ENCODE peak calls at places on chromosome 17, in nine cellular contexts. B is BJ; F is cardiac fibroblast; M is endothelial cell of umbilical vein; Q is GM06990; C is psoas muscle; N is colonic mucosa; Y is CD8-positive, alpha-beta memory T cell; U is mucosa of descending colon. I is an unnamed sample.

GRCh38 chr17:7466644-7467341 is 12.6 kb downstream of the ZBTB4 start:
- DNase-seq in M (peak; percentile 53), B (no peak), Q (no peak), C (peak; percentile 83), F (peak; percentile 92), Y (no peak), N (peak; percentile 36), U (no peak), I (no peak)

GRCh38 chr17:31917065-31917529 is 15.6 kb upstream of the UTP6 start:
- DNase-seq in Q (peak; percentile 13), N (no peak), B (no peak), C (no peak), M (no peak), Y (no peak), U (peak; percentile 32), F (no peak), I (no peak)

GRCh38 chr17:64780096-64781012 is 118.2 kb upstream of the SMURF2 start:
- DNase-seq in C (peak; percentile 54), Y (peak; percentile 77), Q (peak; percentile 59), F (peak; percentile 12), N (peak; percentile 93), M (peak; percentile 49), U (peak; percentile 92), B (no peak), I (peak; percentile 89)

GRCh38 chr17:70307430-70307829 is 138.1 kb downstream of the KCNJ2 start:
- DNase-seq in C (no peak), U (no peak), F (peak; percentile 58), Q (no peak), M (no peak), N (no peak), B (no peak), Y (no peak), I (no peak)

GRCh38 chr17:72555052-72555451 is 434.2 kb downstream of the SOX9 start:
- DNase-seq in B (no peak), Q (no peak), N (no peak), U (no peak), C (no peak), M (no peak), F (no peak), Y (no peak), I (no peak)

GRCh38 chr17:10265100-10265810 is 66.8 kb upstream of the GAS7 start:
- DNase-seq in C (no peak), U (no peak), B (peak; percentile 65), Y (no peak), F (no peak), N (no peak), Q (no peak), M (no peak), I (no peak)

GRCh38 chr17:57294629-57295501 is 38.5 kb downstream of the MSI2 start:
- DNase-seq in F (no peak), Q (no peak), U (no peak), C (peak; percentile 59), N (no peak), B (no peak), M (peak; percentile 4), Y (no peak), I (no peak)

GRCh38 chr17:36535669-36536081 is 888 bp downstream of the PIGW start:
- DNase-seq in C (no peak), F (no peak), N (no peak), Q (no peak), B (no peak), Y (no peak), M (peak; percentile 9), U (no peak), I (no peak)

GRCh38 chr17:30372755-30373154 is 6.0 kb upstream of the CPD start:
- DNase-seq in Y (no peak), M (no peak), C (no peak), Q (no peak), F (peak; percentile 55), B (no peak), N (no peak), U (no peak), I (no peak)

GRCh38 chr17:81315170-81315884 is 20.2 kb upstream of the SLC38A10 start:
- DNase-seq in M (no peak), B (no peak), C (peak; percentile 31), N (no peak), Q (no peak), F (no peak), U (no peak), Y (no peak), I (no peak)

GRCh38 chr17:59786536-59787319 is 79.3 kb downstream of the VMP1 start:
- DNase-seq in N (peak; percentile 83), F (peak; percentile 100), Q (peak; percentile 84), C (no peak), Y (peak; percentile 65), B (peak; percentile 99), U (no peak), M (peak; percentile 98), I (peak; percentile 86)

GRCh38 chr17:80270836-80271235 is 10.2 kb downstream of the RNF213 start:
- DNase-seq in B (no peak), N (no peak), F (peak; percentile 45), Y (peak; percentile 20), M (no peak), U (no peak), C (no peak), Q (no peak), I (no peak)

DNA sequence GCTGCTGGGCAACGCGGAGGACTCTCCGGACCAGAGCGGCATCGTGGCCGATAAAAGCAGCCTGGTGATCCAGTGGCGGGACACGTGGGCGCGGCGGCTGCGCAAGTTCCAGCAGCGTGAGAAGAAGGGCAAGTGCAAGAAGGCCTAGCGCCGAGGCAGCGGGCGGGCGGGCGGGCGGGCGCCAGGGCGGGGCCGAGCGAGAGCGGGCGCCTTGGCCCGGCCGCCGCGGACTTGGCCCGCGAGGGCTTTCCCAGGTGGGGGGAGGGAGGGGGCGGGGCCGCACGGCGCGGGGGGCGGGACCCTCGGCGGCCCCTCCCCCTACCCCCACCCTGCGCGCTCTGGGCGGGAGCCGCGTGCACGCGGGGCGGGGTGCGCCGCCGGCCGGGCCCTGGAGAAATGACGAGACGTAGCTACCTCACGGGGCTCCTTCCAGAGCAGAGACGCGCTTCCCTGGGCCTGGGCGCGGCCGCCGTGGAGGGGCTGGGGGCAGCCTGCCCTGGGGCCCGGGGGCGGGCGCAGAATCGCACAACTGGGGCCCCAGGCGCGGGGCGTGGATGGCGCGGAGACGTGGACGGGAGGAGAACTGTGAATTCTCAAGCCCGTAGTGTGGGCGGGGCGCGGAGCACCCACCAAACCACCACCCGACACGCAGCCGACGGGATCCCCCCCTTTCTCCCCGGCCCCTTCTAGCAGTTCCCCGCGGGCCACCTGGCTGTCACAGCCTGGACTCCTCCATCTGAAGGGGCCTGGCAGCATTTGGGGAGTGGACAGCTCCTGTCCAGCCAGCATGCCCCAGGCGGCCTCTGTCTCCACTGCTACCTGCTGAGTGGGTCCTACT is 218.7 kb downstream of the NTN1 start:
- DNase-seq in B (no peak), Q (peak; percentile 66), N (peak; percentile 79), M (peak; percentile 37), Y (peak; percentile 69), F (peak; percentile 65), U (peak; percentile 87), C (peak; percentile 82), I (peak; percentile 80)
- H3K4me3 ChIP-seq in B (peak overlapping the region; percentile 27), Q (peak overlapping the region; percentile 43), N (peak overlapping the region; percentile 50), M (peak overlapping the region; percentile 28), Y (peak overlapping the region; percentile 70), F (peak overlapping the region; percentile 40), U (no peak overlapping the region), C (peak overlapping the region; percentile 72), I (no peak overlapping the region)

GRCh38 chr17:83077411-83077810 is 2.0 kb upstream of the METRNL start:
- DNase-seq in Q (no peak), M (no peak), F (no peak), N (no peak), Y (no peak), U (no peak), B (no peak), C (no peak), I (no peak)
- H3K4me3 ChIP-seq in Q (no peak overlapping the region), M (no peak overlapping the region), F (no peak overlapping the region), N (no peak overlapping the region), Y (no peak overlapping the region), U (no peak overlapping the region), B (no peak overlapping the region), C (no peak overlapping the region), I (no peak overlapping the region)

DNA sequence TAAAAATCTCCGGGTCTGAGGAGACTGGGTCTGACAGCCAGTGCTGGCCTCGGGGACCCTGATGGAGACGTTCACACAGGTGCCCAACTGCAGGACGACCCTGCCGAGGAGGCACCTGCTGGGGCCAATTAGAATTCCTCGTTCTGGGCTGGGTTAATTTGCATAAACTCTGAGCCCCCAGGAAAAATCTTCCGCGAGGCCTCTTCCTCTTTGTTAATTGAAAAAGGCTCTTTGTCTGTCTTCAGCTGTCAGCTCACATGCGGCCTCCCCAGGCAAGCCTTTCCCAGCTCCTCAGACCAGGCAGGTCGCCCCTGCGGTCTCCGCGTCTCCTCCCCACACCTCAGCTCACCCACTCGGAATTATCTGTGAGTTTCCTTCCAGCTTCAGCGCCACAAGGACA is 400.2 kb downstream of the SEC14L1 start:
- DNase-seq in C (no peak), F (no peak), Y (no peak), N (no peak), Q (no peak), U (no peak), M (no peak), B (no peak), I (no peak)
- H3K4me3 ChIP-seq in C (no peak overlapping the region), F (no peak overlapping the region), Y (no peak overlapping the region), N (no peak overlapping the region), Q (no peak overlapping the region), U (no peak overlapping the region), M (no peak overlapping the region), B (no peak overlapping the region), I (no peak overlapping the region)

GRCh38 chr17:50934672-50935200 is 68.6 kb upstream of the TOB1 start:
- DNase-seq in N (no peak), M (no peak), Q (no peak), U (peak; percentile 27), Y (no peak), C (no peak), F (no peak), B (no peak), I (no peak)

GRCh38 chr17:50935201-50936124 is 69.3 kb upstream of the TOB1 start:
- DNase-seq in U (peak; percentile 73), C (peak; percentile 88), M (no peak), Y (no peak), N (no peak), B (no peak), Q (no peak), F (no peak), I (no peak)

GRCh38 chr17:50934161-50934560 is 68.0 kb upstream of the TOB1 start:
- DNase-seq in B (no peak), U (no peak), N (no peak), Y (no peak), Q (no peak), C (no peak), F (no peak), M (no peak), I (no peak)

GRCh38 chr17:50931003-50931878 is 65.1 kb upstream of the TOB1 start:
- DNase-seq in Y (peak; percentile 30), C (peak; percentile 88), F (peak; percentile 83), B (no peak), U (peak; percentile 85), N (peak; percentile 77), Q (peak; percentile 75), M (peak; percentile 82), I (peak; percentile 61)

GRCh38 chr17:50932584-50932901 is 66.4 kb upstream of the TOB1 start:
- DNase-seq in C (no peak), M (no peak), Y (no peak), F (no peak), N (no peak), Q (no peak), B (no peak), U (no peak), I (no peak)
- H3K4me3 ChIP-seq in C (peak overlapping the region; percentile 64), M (no peak overlapping the region), Y (no peak overlapping the region), F (no peak overlapping the region), N (no peak overlapping the region), Q (no peak overlapping the region), B (no peak overlapping the region), U (no peak overlapping the region), I (no peak overlapping the region)

GRCh38 chr17:42566215-42566872 is 556 bp upstream of the MLX start:
- DNase-seq in Y (no peak), N (no peak), M (no peak), C (no peak), U (no peak), F (no peak), Q (no peak), B (no peak), I (no peak)
- H3K4me3 ChIP-seq in Y (peak overlapping the region; percentile 78), N (peak overlapping the region; percentile 61), M (no peak overlapping the region), C (peak overlapping the region; percentile 83), U (no peak overlapping the region), F (peak overlapping the region; percentile 99), Q (peak overlapping the region; percentile 91), B (peak overlapping the region; percentile 97), I (peak overlapping the region; percentile 89)